ENCODE peak calls at places on chromosomes 3 and 15, in nine cellular contexts. E is fibroblast of the aortic adventitia; U is non-pigmented ciliary epithelial cell; P is colonic mucosa; S is body of pancreas; V is T1000; J is HepG2; Z is stimulated activated CD8-positive, alpha-beta memory T cell treated with anti-CD3 and anti-CD28 coated beads, Interleukin-7, amount 100 ng/mL, for 4 hours; N is CD4-positive, CD25-positive, alpha-beta regulatory T cell. D is an unnamed sample.

GRCh38 chr15:101020451-101020850 is 101.3 kb downstream of the LRRK1 start:
- DNase-seq in E (no peak), U (no peak), P (peak; percentile 6), S (no peak), V (no peak), J (no peak), Z (no peak), N (no peak), D (peak; percentile 13)

GRCh38 chr15:67680645-67681044 is 138.1 kb downstream of the MAP2K5 start:
- DNase-seq in E (peak; percentile 51), U (no peak), P (no peak), S (no peak), V (no peak), J (no peak), Z (no peak), N (no peak), D (no peak)

GRCh38 chr3:73365756-73366397 is 258.9 kb downstream of the PDZRN3 start:
- DNase-seq in E (peak; percentile 93), U (no peak), P (peak; percentile 35), S (peak; percentile 40), V (no peak), J (no peak), Z (no peak), N (no peak), D (peak; percentile 91)

GRCh38 chr3:110644203-110644602 is 427.4 kb upstream of the NECTIN3 start:
- DNase-seq in E (no peak), U (no peak), P (no peak), S (no peak), V (no peak), J (no peak), Z (no peak), N (no peak), D (no peak)

GRCh38 chr3:85567074-85567676 is 608.4 kb downstream of the CADM2 start:
- DNase-seq in E (no peak), U (no peak), P (peak; percentile 42), S (peak; percentile 25), V (no peak), J (peak; percentile 38), Z (no peak), N (no peak), D (no peak)

GRCh38 chr3:160921020-160921635 is 165.1 kb downstream of the PPM1L start:
- DNase-seq in E (peak; percentile 60), U (peak; percentile 13), P (no peak), S (peak; percentile 35), V (no peak), J (peak; percentile 30), Z (no peak), N (no peak), D (no peak)

GRCh38 chr3:108744762-108745161 is 12.4 kb downstream of the RETNLB start:
- DNase-seq in E (no peak), U (no peak), P (no peak), S (no peak), V (no peak), J (no peak), Z (no peak), N (no peak), D (no peak)

GRCh38 chr3:85977615-85978338 is 1013.2 kb downstream of the VGLL3 start:
- DNase-seq in E (no peak), U (no peak), P (no peak), S (no peak), V (no peak), J (no peak), Z (no peak), N (no peak), D (no peak)

GRCh38 chr3:126621171-126621570 is 33.8 kb downstream of the TXNRD3 start:
- DNase-seq in E (peak; percentile 47), U (no peak), P (no peak), S (no peak), V (peak; percentile 8), J (no peak), Z (no peak), N (no peak), D (no peak)

GRCh38 chr15:63476229-63476632 is 28.2 kb upstream of the USP3 start:
- DNase-seq in E (peak; percentile 98), U (peak; percentile 96), P (no peak), S (no peak), V (peak; percentile 46), J (peak; percentile 85), Z (no peak), N (no peak), D (no peak)

GRCh38 chr3:50373865-50374188 is 14.5 kb upstream of the TMEM115 start:
- DNase-seq in E (no peak), U (no peak), P (no peak), S (no peak), V (no peak), J (no peak), Z (no peak), N (no peak), D (no peak)

GRCh38 chr3:194165619-194166018 is 29.7 kb downstream of the HES1 start:
- DNase-seq in E (no peak), U (no peak), P (no peak), S (no peak), V (no peak), J (peak; percentile 38), Z (no peak), N (no peak), D (no peak)

GRCh38 chr3:186939536-186939935 is 9.2 kb downstream of the ST6GAL1 start:
- DNase-seq in E (no peak), U (no peak), P (no peak), S (no peak), V (no peak), J (no peak), Z (no peak), N (no peak), D (no peak)

GRCh38 chr15:80403712-80404056 is 498 bp upstream of the ARNT2 start:
- DNase-seq in E (no peak), U (no peak), P (no peak), S (peak; percentile 20), V (no peak), J (no peak), Z (no peak), N (no peak), D (no peak)

GRCh38 chr3:105436687-105437086 is 70.0 kb downstream of the ALCAM start:
- DNase-seq in E (no peak), U (no peak), P (no peak), S (no peak), V (no peak), J (peak; percentile 0), Z (no peak), N (no peak), D (no peak)

GRCh38 chr3:133934073-133934970 is 38.6 kb upstream of the RAB6B start:
- DNase-seq in E (no peak), U (no peak), P (peak; percentile 69), S (no peak), V (no peak), J (no peak), Z (no peak), N (no peak), D (peak; percentile 71)

GRCh38 chr3:28376424-28376823 is 27.8 kb upstream of the AZI2 start:
- DNase-seq in E (peak; percentile 91), U (no peak), P (no peak), S (peak; percentile 42), V (no peak), J (no peak), Z (no peak), N (no peak), D (no peak)

GRCh38 chr3:122273498-122273897 is 51.5 kb upstream of the CSTA start:
- DNase-seq in E (no peak), U (no peak), P (no peak), S (no peak), V (no peak), J (no peak), Z (no peak), N (no peak), D (no peak)

GRCh38 chr3:157494581-157495281 is 8.5 kb downstream of the VEPH1 start:
- DNase-seq in E (peak; percentile 50), U (no peak), P (no peak), S (no peak), V (no peak), J (no peak), Z (no peak), N (no peak), D (no peak)

GRCh38 chr3:132457301-132457700 is 40.0 kb downstream of the DNAJC13 start:
- DNase-seq in E (no peak), U (no peak), P (no peak), S (no peak), V (no peak), J (no peak), Z (no peak), N (no peak), D (no peak)

GRCh38 chr3:124916837-124917409 is 17.6 kb downstream of the MUC13 start:
- DNase-seq in E (no peak), U (no peak), P (no peak), S (no peak), V (no peak), J (no peak), Z (no peak), N (no peak), D (peak; percentile 81)

GRCh38 chr15:39860200-39860599 is 59.9 kb downstream of the GPR176 start:
- DNase-seq in E (peak; percentile 36), U (no peak), P (no peak), S (no peak), V (no peak), J (no peak), Z (no peak), N (no peak), D (no peak)

GRCh38 chr3:138890555-138891187 is 55.9 kb upstream of the PIK3CB start:
- DNase-seq in E (no peak), U (no peak), P (no peak), S (peak; percentile 38), V (no peak), J (no peak), Z (no peak), N (no peak), D (no peak)

GRCh38 chr15:60128000-60128376 is 123.9 kb downstream of the FOXB1 start:
- DNase-seq in E (no peak), U (no peak), P (no peak), S (no peak), V (no peak), J (no peak), Z (no peak), N (no peak), D (no peak)

GRCh38 chr3:107411779-107412178 is 34.5 kb downstream of the CCDC54 start:
- DNase-seq in E (no peak), U (no peak), P (no peak), S (no peak), V (no peak), J (no peak), Z (no peak), N (no peak), D (no peak)

GRCh38 chr3:159763466-159764210 is 225.0 kb upstream of the IL12A start:
- DNase-seq in E (peak; percentile 78), U (no peak), P (peak; percentile 82), S (peak; percentile 30), V (peak; percentile 82), J (no peak), Z (no peak), N (no peak), D (peak; percentile 93)

GRCh38 chr15:63042879-63043340 is 363 bp downstream of the TPM1 start:
- DNase-seq in E (peak; percentile 42), U (no peak), P (peak; percentile 49), S (no peak), V (no peak), J (no peak), Z (no peak), N (no peak), D (no peak)

GRCh38 chr3:118628704-118629341 is 405.8 kb downstream of the IGSF11 start:
- DNase-seq in E (peak; percentile 62), U (peak; percentile 5), P (peak; percentile 67), S (peak; percentile 65), V (no peak), J (peak; percentile 80), Z (no peak), N (no peak), D (no peak)

GRCh38 chr3:41224120-41224806 is 25.0 kb downstream of the CTNNB1 start:
- DNase-seq in E (peak; percentile 97), U (peak; percentile 72), P (no peak), S (no peak), V (no peak), J (no peak), Z (no peak), N (no peak), D (no peak)

GRCh38 chr15:72369964-72370363 is 5.8 kb downstream of the HEXA start:
- DNase-seq in E (no peak), U (no peak), P (no peak), S (no peak), V (no peak), J (no peak), Z (no peak), N (no peak), D (no peak)

GRCh38 chr3:39757312-39757711 is 52.1 kb upstream of the MYRIP start:
- DNase-seq in E (no peak), U (no peak), P (no peak), S (no peak), V (no peak), J (no peak), Z (no peak), N (no peak), D (no peak)

D was measured in posterior vena cava.